ENCODE peak calls at places on chromosomes 5 and 9, in four cellular contexts. K is keratinocyte, V is H1, Y is tibial artery. Q is an unnamed sample. For H3K9me3, the result is how much of the 10 kb centered on the place peaks cover.

GRCh38 chr9:2281031-2281802 is 266.1 kb downstream of the SMARCA2 start:
- DNase-seq in K (no peak), V (peak), Y (no peak), Q (no peak)

GRCh38 chr5:134647750-134648424 is 698 bp upstream of the SEC24A start:
- DNase-seq in K (no peak), V (no peak), Y (peak), Q (no peak)

GRCh38 chr5:166845044-166845443 is 1446.4 kb upstream of the WWC1 start:
- DNase-seq in V (no peak), K (no peak), Y (no peak), Q (no peak)

GRCh38 chr9:36873247-36873875 is 160.7 kb downstream of the PAX5 start:
- DNase-seq in V (no peak), Y (no peak), K (peak), Q (peak)

GRCh38 chr9:109498195-109499060 is at the start of gene PTPN3:
- DNase-seq in K (no peak), V (no peak), Y (peak), Q (no peak)

GRCh38 chr5:77851229-77852067 is 75.3 kb upstream of the TBCA start:
- DNase-seq in K (no peak), V (no peak), Y (no peak), Q (no peak)

GRCh38 chr5:143356855-143357254 is 46.6 kb downstream of the NR3C1 start:
- DNase-seq in V (no peak), Y (no peak), K (no peak), Q (no peak)

GRCh38 chr5:157342822-157343402 is 77.0 kb downstream of the CYFIP2 start:
- DNase-seq in K (no peak), V (no peak), Y (no peak), Q (no peak)

GRCh38 chr5:126931968-126932622 is 98.3 kb downstream of the MARCHF3 start:
- DNase-seq in Y (no peak), V (no peak), K (no peak), Q (no peak)

GRCh38 chr5:1345876-1346626 is 1.2 kb upstream of the CLPTM1L start:
- DNase-seq in K (no peak), V (no peak), Y (no peak), Q (no peak)

GRCh38 chr5:94288937-94289336 is 329.5 kb downstream of the KIAA0825 start:
- DNase-seq in K (no peak), Y (no peak), V (no peak), Q (no peak)

GRCh38 chr5:106481375-106481774 is 1189.4 kb downstream of the EFNA5 start:
- DNase-seq in Y (no peak), K (no peak), V (no peak), Q (no peak)

DNA sequence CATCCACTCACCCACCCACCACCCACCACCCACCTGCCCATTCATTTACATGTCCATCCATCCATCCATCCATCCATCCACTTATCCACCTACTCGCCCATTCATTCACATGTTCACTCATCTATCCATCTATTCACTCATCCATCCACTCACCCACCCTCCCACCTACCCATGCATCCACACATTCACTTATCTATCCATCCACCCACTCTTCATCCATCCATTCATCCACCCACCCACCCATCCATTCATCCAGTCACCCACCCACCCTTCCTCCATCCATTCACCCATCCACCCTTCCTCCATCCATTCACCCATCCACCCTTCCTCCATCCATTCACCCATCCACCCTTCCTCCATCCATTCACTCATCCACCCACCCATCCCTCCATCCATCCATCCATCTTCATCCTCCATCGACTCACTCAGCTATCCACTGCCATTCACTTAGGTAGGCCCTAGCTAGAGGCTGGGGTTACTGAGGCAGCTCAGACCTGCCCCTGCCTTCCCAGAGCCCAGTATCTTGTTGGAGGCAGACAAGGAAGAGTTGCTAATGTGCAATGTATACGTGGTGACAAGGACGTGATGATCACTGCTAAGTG is 12.7 kb downstream of the TSPAN17 start:
- DNase-seq in V (no peak), K (no peak), Y (no peak), Q (no peak)
- H3K9me3 ChIP-seq in V (under half), K (under half), Y (under half), Q (under half)

GRCh38 chr5:150901446-150901845 is 3.3 kb downstream of the ZNF300 start:
- DNase-seq in Y (no peak), K (no peak), V (no peak), Q (no peak)

GRCh38 chr5:150905312-150905683 is 518 bp upstream of the ZNF300 start:
- DNase-seq in Y (no peak), K (no peak), V (no peak), Q (no peak)

DNA sequence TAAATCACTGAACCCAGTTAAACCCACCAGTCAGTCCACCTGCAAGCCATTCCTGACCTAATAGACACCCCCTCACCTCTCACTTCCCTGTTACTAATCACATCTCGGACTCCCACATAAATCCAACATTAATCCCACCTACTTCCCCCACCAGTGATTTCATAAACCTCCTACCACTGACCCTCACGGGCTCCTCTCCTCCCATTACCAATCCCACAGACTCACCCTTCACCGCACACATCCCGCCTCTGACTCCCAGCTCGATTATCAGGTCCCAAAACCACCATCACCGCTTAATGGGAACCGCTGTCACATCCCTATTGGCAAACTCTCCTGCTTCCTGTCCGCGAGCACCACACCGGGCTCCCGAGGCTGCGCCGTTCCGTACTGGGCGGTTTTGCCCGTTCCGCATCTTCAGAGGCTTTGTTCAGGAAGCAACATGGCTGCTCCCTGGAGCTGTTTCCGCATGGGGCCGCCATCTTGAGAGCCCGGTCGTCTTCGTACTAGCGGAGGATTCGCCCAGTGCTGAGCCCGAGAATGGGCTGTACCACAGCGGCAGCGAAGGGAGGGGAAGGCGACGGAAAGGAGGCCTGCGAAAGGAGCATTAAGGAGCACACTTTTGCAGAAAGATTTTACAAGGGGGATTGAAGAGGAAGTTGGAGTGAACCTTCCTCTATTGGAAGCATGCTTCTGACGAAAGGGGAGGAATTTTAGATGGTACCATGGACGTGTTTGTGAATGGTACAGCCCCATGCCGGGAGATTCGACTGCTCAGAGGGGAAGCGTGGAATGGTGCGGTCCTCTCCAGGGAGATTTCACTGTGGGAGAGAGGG is at the start of gene ZNF300:
- DNase-seq in K (peak), V (peak), Y (peak), Q (peak)
- H3K9me3 ChIP-seq in K (under half), V (under half), Y (under half), Q (under half)

GRCh38 chr5:9066349-9066748 is 479.5 kb downstream of the SEMA5A start:
- DNase-seq in Y (no peak), V (no peak), K (no peak), Q (no peak)

GRCh38 chr5:9069650-9070049 is 476.2 kb downstream of the SEMA5A start:
- DNase-seq in V (no peak), K (no peak), Y (no peak), Q (no peak)

GRCh38 chr5:9063615-9064245 is 482.1 kb downstream of the SEMA5A start:
- DNase-seq in V (no peak), K (no peak), Y (no peak), Q (no peak)

GRCh38 chr5:9062873-9063272 is 483.0 kb downstream of the SEMA5A start:
- DNase-seq in Y (no peak), K (no peak), V (no peak), Q (no peak)

DNA sequence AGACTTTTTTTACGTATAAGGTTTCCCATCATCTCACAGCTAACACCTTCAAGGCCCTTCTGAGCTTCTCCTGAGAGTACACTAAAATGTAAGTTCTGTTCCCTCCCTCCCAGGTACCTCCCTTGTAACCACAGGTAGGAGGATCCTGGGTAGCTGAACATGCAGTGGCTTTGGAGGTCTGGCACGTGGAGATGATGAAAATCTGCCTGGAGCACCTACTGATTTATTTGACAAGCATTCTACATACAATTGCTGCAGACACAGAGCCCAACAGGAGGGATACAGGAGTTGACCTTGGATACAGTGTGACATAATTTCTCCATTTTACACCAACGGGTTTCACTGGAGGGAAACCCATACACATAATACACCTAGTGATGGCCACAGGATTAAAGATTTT is 478.7 kb downstream of the SEMA5A start:
- DNase-seq in V (no peak), Y (no peak), K (no peak), Q (no peak)
- H3K9me3 ChIP-seq in V (under half), Y (under half), K (under half), Q (under half)

GRCh38 chr9:96817973-96818372 is 36.3 kb downstream of the ZNF782 start:
- DNase-seq in V (no peak), Y (no peak), K (no peak), Q (no peak)
- H3K9me3 ChIP-seq in V (half or more), Y (half or more), K (under half), Q (under half)

DNA sequence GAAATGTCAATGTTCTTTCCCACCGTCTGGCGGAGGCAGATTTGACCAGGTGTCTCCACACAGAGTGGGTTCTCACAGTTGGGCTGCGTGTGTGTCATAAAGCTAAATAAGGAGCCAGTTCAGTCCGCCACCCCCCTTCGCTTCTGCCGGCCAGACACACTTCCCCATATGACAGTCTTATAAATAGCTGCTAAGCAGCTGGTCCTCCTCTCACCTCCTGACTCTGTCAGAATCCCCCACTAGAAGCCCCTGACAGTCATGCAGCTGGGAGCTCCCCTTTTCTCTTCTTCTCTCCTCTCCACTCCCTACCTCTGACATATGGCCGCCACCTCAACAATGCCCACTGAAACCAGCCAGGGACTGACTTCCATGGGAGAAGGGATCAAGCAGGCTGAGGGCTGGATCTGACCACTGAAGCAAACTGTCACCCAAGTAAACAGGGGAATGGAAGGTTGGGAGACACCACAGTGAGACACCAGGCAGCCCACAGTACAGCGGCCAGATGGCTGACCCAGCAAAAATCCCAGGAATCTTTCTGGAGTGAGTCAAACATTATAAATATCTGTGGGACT is 141.9 kb upstream of the EFNA5 start:
- DNase-seq in V (no peak), K (no peak), Y (no peak), Q (no peak)
- H3K9me3 ChIP-seq in V (under half), K (under half), Y (under half), Q (under half)

DNA sequence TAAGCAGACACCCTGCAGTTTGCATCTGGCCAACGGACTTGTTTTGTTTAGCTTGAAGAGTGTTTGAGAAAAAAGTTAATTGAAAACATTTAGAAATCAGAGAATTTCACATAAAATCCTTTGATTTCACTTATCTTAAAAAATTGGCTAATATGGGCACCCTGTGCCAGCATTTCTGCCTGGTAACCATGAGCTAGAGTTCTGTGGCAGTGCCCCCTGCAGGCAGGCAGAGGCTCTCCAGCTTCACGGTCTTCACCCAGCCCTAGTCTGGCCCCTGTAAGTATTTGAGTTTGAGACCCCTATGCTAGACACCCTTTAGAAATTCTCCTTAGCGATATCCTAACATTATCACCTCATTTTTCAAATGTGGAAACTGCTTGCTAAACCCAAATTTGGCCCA is 18.8 kb upstream of the FANCC start:
- DNase-seq in Y (no peak), K (no peak), V (no peak), Q (no peak)
- H3K9me3 ChIP-seq in Y (under half), K (under half), V (under half), Q (under half)

GRCh38 chr5:116305899-116306298 is 221.1 kb downstream of the COMMD10 start:
- DNase-seq in K (no peak), V (no peak), Y (no peak), Q (no peak)
- H3K9me3 ChIP-seq in K (under half), V (under half), Y (under half), Q (under half)

GRCh38 chr9:61667559-61668121 is 477.8 kb downstream of the SPATA31A7 start:
- DNase-seq in V (no peak), K (no peak), Y (no peak), Q (no peak)
- H3K9me3 ChIP-seq in V (half or more), K (under half), Y (under half), Q (under half)

GRCh38 chr5:80466669-80467485 is 21.0 kb upstream of the FAM151B start:
- DNase-seq in K (no peak), Y (no peak), V (no peak), Q (no peak)
- H3K9me3 ChIP-seq in K (under half), Y (under half), V (under half), Q (under half)

GRCh38 chr5:10374032-10374431 is 20.5 kb downstream of the MARCHF6 start:
- DNase-seq in Y (no peak), V (no peak), K (no peak), Q (no peak)

GRCh38 chr5:10376530-10376929 is 23.0 kb downstream of the MARCHF6 start:
- DNase-seq in K (no peak), V (no peak), Y (no peak), Q (no peak)

GRCh38 chr5:10372726-10373709 is 19.5 kb downstream of the MARCHF6 start:
- DNase-seq in K (no peak), Y (no peak), V (no peak), Q (no peak)

GRCh38 chr5:10377081-10377480 is 23.6 kb downstream of the MARCHF6 start:
- DNase-seq in K (no peak), V (no peak), Y (no peak), Q (no peak)

DNA sequence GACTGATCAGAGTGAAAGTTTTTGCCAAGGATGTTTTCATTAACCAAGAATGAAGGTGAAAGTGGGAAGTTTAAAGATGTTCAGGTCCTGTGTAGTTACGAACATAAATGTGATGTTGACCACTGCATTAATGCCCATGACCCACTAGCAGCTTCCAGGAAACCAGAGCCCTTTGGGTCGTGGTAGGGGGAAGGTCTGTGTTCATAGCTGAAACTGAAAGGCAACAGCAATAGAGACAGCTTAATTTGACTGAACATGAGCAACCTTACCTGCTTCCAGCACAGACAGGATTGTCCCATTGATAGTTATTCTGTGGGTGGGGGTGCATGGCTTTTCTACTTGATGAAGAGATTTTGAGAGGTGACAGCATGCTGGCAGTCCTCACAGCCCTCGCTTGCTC is 21.1 kb downstream of the MARCHF6 start:
- DNase-seq in K (no peak), V (no peak), Y (no peak), Q (no peak)
- H3K9me3 ChIP-seq in K (under half), V (under half), Y (under half), Q (under half)

Q was measured in prostate gland.